ENCODE peak calls at places on chromosomes 11 and 22, in five cellular contexts. E is GM12878, L is HepG2, G is H1, O is SK-N-SH. D is an unnamed sample.

GRCh38 chr11:62506413-62506940 is 40.1 kb downstream of the AHNAK start:
- DNase-seq in E (no peak), L (no peak), G (no peak), O (no peak), D (no peak)

GRCh38 chr11:83162377-83162776 is 5.4 kb downstream of the PCF11 start:
- DNase-seq in E (no peak), L (no peak), G (no peak), O (no peak), D (no peak)

GRCh38 chr11:75260396-75260795 is 19.8 kb downstream of the TPBGL start:
- DNase-seq in E (no peak), L (no peak), G (no peak), O (no peak), D (no peak)

GRCh38 chr11:30549565-30549964 is 36.6 kb downstream of the MPPED2 start:
- DNase-seq in E (no peak), L (no peak), G (no peak), O (no peak), D (no peak)

GRCh38 chr11:79637219-79637618 is 196.4 kb upstream of the TENM4 start:
- DNase-seq in E (no peak), L (no peak), G (no peak), O (no peak), D (no peak)

GRCh38 chr11:102179366-102179765 is 69.1 kb downstream of the YAP1 start:
- DNase-seq in E (no peak), L (peak), G (no peak), O (no peak), D (no peak)

GRCh38 chr11:32939866-32940265 is 47.3 kb downstream of the QSER1 start:
- DNase-seq in E (no peak), L (no peak), G (no peak), O (no peak), D (no peak)

GRCh38 chr22:32204211-32204855 is 540 bp downstream of the RFPL2 start:
- DNase-seq in E (no peak), L (peak), G (peak), O (peak), D (no peak)

GRCh38 chr11:66362481-66363147 is 8.9 kb downstream of the SLC29A2 start:
- DNase-seq in E (no peak), L (no peak), G (no peak), O (no peak), D (no peak)

GRCh38 chr11:128761339-128761738 is 67.5 kb downstream of the FLI1 start:
- DNase-seq in E (no peak), L (no peak), G (no peak), O (no peak), D (no peak)

GRCh38 chr22:27670701-27671412 is 130.7 kb downstream of the MN1 start:
- DNase-seq in E (no peak), L (peak), G (peak), O (no peak), D (peak)

GRCh38 chr11:13831707-13832106 is 130.8 kb upstream of the SPON1 start:
- DNase-seq in E (no peak), L (no peak), G (no peak), O (no peak), D (no peak)

GRCh38 chr11:64960719-64961118 is 11.2 kb downstream of the MAJIN start:
- DNase-seq in E (no peak), L (peak), G (no peak), O (peak), D (peak)

GRCh38 chr11:121119444-121119843 is 18.4 kb downstream of the TECTA start:
- DNase-seq in E (no peak), L (no peak), G (no peak), O (peak), D (peak)

GRCh38 chr11:36564376-36565032 is 3.3 kb upstream of the RAG1 start:
- DNase-seq in E (peak), L (peak), G (peak), O (peak), D (peak)

GRCh38 chr11:121452609-121453150 is at the start of gene SORL1-AS1:
- DNase-seq in E (no peak), L (no peak), G (no peak), O (no peak), D (no peak)

GRCh38 chr11:2802389-2803185 is 83.0 kb downstream of the CDKN1C start:
- DNase-seq in E (no peak), L (no peak), G (peak), O (no peak), D (no peak)

GRCh38 chr22:47558828-47559700 is 796.6 kb downstream of the TBC1D22A start:
- DNase-seq in E (no peak), L (no peak), G (no peak), O (no peak), D (no peak)

GRCh38 chr11:32088117-32088941 is 2.5 kb upstream of the RCN1 start:
- DNase-seq in E (peak), L (no peak), G (no peak), O (peak), D (peak)

GRCh38 chr22:19892249-19892879 is 37.7 kb upstream of the GNB1L start:
- DNase-seq in E (no peak), L (peak), G (no peak), O (peak), D (peak)

GRCh38 chr11:112157274-112157766 is 6.6 kb downstream of the IL18 start:
- DNase-seq in E (no peak), L (peak), G (no peak), O (no peak), D (no peak)

GRCh38 chr11:106156290-106156937 is 79.0 kb downstream of the AASDHPPT start:
- DNase-seq in E (peak), L (peak), G (no peak), O (peak), D (peak)

GRCh38 chr11:31397239-31397834 is 27.7 kb downstream of the DNAJC24 start:
- DNase-seq in E (no peak), L (peak), G (no peak), O (peak), D (peak)

GRCh38 chr22:50303515-50303847 is 4.0 kb downstream of the PLXNB2 start:
- DNase-seq in E (no peak), L (no peak), G (no peak), O (no peak), D (no peak)

GRCh38 chr11:110679323-110679980 is 32.8 kb downstream of the ARHGAP20 start:
- DNase-seq in E (no peak), L (no peak), G (no peak), O (no peak), D (no peak)

GRCh38 chr11:72969894-72970335 is 155.7 kb downstream of the ATG16L2 start:
- DNase-seq in E (peak), L (no peak), G (no peak), O (no peak), D (peak)

GRCh38 chr11:60924110-60924905 is at the start of gene TMEM132A:
- DNase-seq in E (no peak), L (peak), G (peak), O (peak), D (peak)

GRCh38 chr11:20259506-20259905 is 99.2 kb upstream of the DBX1 start:
- DNase-seq in E (no peak), L (no peak), G (no peak), O (no peak), D (no peak)

GRCh38 chr11:71060358-71060757 is 192.0 kb downstream of the SHANK2 start:
- DNase-seq in E (no peak), L (no peak), G (no peak), O (no peak), D (no peak)

GRCh38 chr11:62398011-62398994 is 20.5 kb upstream of the SCGB1A1 start:
- DNase-seq in E (no peak), L (peak), G (no peak), O (peak), D (peak)

GRCh38 chr11:95230054-95231034 is 658 bp downstream of the SESN3 start:
- DNase-seq in E (no peak), L (no peak), G (peak), O (no peak), D (no peak)

GRCh38 chr11:14318581-14318981 is 40.4 kb downstream of the RRAS2 start:
- DNase-seq in E (no peak), L (no peak), G (no peak), O (no peak), D (no peak)

GRCh38 chr11:57514538-57515331 is 767 bp downstream of the SLC43A1 start:
- DNase-seq in E (no peak), L (peak), G (peak), O (peak), D (peak)

GRCh38 chr11:79796704-79797103 is 355.9 kb upstream of the TENM4 start:
- DNase-seq in E (no peak), L (no peak), G (no peak), O (no peak), D (no peak)

GRCh38 chr11:70067036-70067435 is 11.1 kb upstream of the ANO1 start:
- DNase-seq in E (no peak), L (no peak), G (peak), O (peak), D (no peak)

GRCh38 chr11:69801513-69802335 is 17.5 kb downstream of the FGF3 start:
- DNase-seq in E (no peak), L (peak), G (peak), O (peak), D (peak)

GRCh38 chr11:122248939-122249338 is 132.9 kb upstream of the BLID start:
- DNase-seq in E (no peak), L (no peak), G (no peak), O (no peak), D (no peak)

GRCh38 chr11:71451596-71452353 is 1.2 kb upstream of the NADSYN1 start:
- DNase-seq in E (no peak), L (peak), G (no peak), O (no peak), D (peak)

GRCh38 chr11:99584822-99585221 is 564.1 kb downstream of the CNTN5 start:
- DNase-seq in E (no peak), L (no peak), G (no peak), O (no peak), D (no peak)

GRCh38 chr11:126281245-126281644 is 1.6 kb upstream of the TIRAP start:
- DNase-seq in E (no peak), L (no peak), G (no peak), O (no peak), D (no peak)

GRCh38 chr11:126279191-126279590 is 3.7 kb upstream of the TIRAP start:
- DNase-seq in E (no peak), L (no peak), G (no peak), O (no peak), D (no peak)

GRCh38 chr11:126277322-126277721 is 5.6 kb upstream of the TIRAP start:
- DNase-seq in E (no peak), L (no peak), G (no peak), O (no peak), D (no peak)

GRCh38 chr11:126280595-126280994 is 2.3 kb upstream of the TIRAP start:
- DNase-seq in E (no peak), L (no peak), G (no peak), O (no peak), D (no peak)

GRCh38 chr11:126277780-126278179 is 5.1 kb upstream of the TIRAP start:
- DNase-seq in E (no peak), L (no peak), G (no peak), O (no peak), D (no peak)
- TF ChIP-seq POLR2AphosphoS5 in E (no peak), L (no peak), G (no peak), O (no peak), D (no peak)

GRCh38 chr11:117875397-117876048 is 935 bp downstream of the FXYD6 start:
- DNase-seq in E (no peak), L (no peak), G (peak), O (peak), D (no peak)
- TF ChIP-seq USF2 in E (no peak), L (no peak), G (peak), O (no peak), D (no peak)

GRCh38 chr11:4522339-4522738 is 22.7 kb upstream of the OR52M1 start:
- DNase-seq in E (no peak), L (no peak), G (no peak), O (no peak), D (no peak)
- H2AFZ ChIP-seq in E (no peak), L (no peak), G (peak), O (no peak), D (no peak)

DNA sequence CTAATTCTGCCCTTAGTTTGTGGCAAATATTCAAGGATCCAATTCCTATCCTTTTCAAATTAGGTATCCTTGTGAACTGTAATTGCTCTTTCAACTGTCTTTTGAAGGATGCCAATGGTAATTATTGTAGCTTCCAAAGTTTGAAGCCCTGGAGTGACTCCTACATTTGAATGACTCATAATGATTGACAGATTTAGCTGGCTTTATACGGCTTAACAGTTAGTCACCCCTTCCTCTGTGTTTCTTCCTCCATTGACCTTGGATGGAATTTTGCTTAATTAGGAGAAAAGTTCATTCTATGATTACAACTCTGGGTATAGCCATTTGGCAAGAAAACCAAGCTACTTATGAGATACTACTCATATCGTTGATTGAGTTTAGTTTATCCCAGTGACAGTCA is 639.3 kb upstream of the KIRREL3 start:
- DNase-seq in E (no peak), L (no peak), G (no peak), O (no peak), D (no peak)
- TF ChIP-seq POLR2AphosphoS5 in E (no peak), L (no peak), G (no peak), O (no peak), D (no peak)

GRCh38 chr11:114285599-114285998 is 10.6 kb upstream of the NNMT start:
- DNase-seq in E (no peak), L (no peak), G (peak), O (no peak), D (peak)
- TF ChIP-seq USF2 in E (no peak), L (no peak), G (no peak), O (no peak), D (no peak)

GRCh38 chr11:7561562-7561961 is 47.8 kb downstream of the PPFIBP2 start:
- DNase-seq in E (no peak), L (no peak), G (no peak), O (no peak), D (no peak)
- H2AFZ ChIP-seq in E (no peak), L (no peak), G (no peak), O (no peak), D (no peak)

D was measured in K562.